ENCODE peak calls at places on chromosomes 3 and 15, in six cellular contexts. T, X, B, Y, Z and V are unnamed samples.

GRCh38 chr3:126390751-126391150 is 4.0 kb upstream of the CFAP100 start:
- DNase-seq in T (no peak), X (no peak), B (no peak), Y (no peak), Z (no peak), V (no peak)

GRCh38 chr3:23746473-23746872 is 59.3 kb upstream of the UBE2E1 start:
- DNase-seq in T (no peak), X (no peak), B (no peak), Y (no peak), Z (no peak), V (no peak)

GRCh38 chr3:75294124-75294523 is 370.0 kb upstream of the FRG2C start:
- DNase-seq in T (no peak), X (peak; percentile 63), B (peak; percentile 49), Y (no peak), Z (peak; percentile 35), V (peak; percentile 13)

GRCh38 chr3:145854486-145854885 is 306.5 kb downstream of the PLOD2 start:
- DNase-seq in T (no peak), X (no peak), B (no peak), Y (no peak), Z (no peak), V (no peak)

GRCh38 chr3:128487813-128488635 is 5.0 kb downstream of the GATA2 start:
- DNase-seq in T (peak; percentile 64), X (peak; percentile 92), B (peak; percentile 77), Y (peak; percentile 43), Z (peak; percentile 87), V (peak; percentile 60)

GRCh38 chr3:187013080-187013838 is 82.9 kb downstream of the ST6GAL1 start:
- DNase-seq in T (no peak), X (no peak), B (no peak), Y (no peak), Z (no peak), V (no peak)

GRCh38 chr15:40282144-40282869 is 557 bp downstream of the ANKRD63 start:
- DNase-seq in T (no peak), X (peak; percentile 77), B (peak; percentile 71), Y (no peak), Z (peak; percentile 31), V (peak; percentile 50)

GRCh38 chr15:63800739-63801138 is 33.0 kb downstream of the HERC1 start:
- DNase-seq in T (no peak), X (no peak), B (no peak), Y (no peak), Z (peak; percentile 10), V (no peak)

GRCh38 chr15:57595011-57595866 is 3.5 kb downstream of the MYZAP start:
- DNase-seq in T (peak; percentile 40), X (no peak), B (no peak), Y (no peak), Z (no peak), V (no peak)

GRCh38 chr15:98850991-98851776 is 156.4 kb downstream of the PGPEP1L start:
- DNase-seq in T (peak; percentile 67), X (peak; percentile 73), B (peak; percentile 84), Y (peak; percentile 56), Z (peak; percentile 80), V (peak; percentile 82)

GRCh38 chr3:134381836-134382442 is 7.7 kb upstream of the AMOTL2 start:
- DNase-seq in T (peak; percentile 93), X (peak; percentile 73), B (peak; percentile 89), Y (no peak), Z (peak; percentile 77), V (peak; percentile 88)

GRCh38 chr3:194139085-194139976 is 3.4 kb downstream of the HES1 start:
- DNase-seq in T (no peak), X (no peak), B (no peak), Y (no peak), Z (peak; percentile 15), V (no peak)

GRCh38 chr3:115517457-115518050 is 105.8 kb upstream of the GAP43 start:
- DNase-seq in T (no peak), X (no peak), B (no peak), Y (no peak), Z (peak; percentile 47), V (no peak)

GRCh38 chr3:120177907-120178306 is 83.7 kb upstream of the GSK3B start:
- DNase-seq in T (peak; percentile 64), X (peak; percentile 42), B (no peak), Y (no peak), Z (peak; percentile 7), V (no peak)